ENCODE peak calls at places on chromosomes 2 and 18, in ten cellular contexts. X is thoracic aorta, I is kidney epithelial cell, Q is A549, H is neural progenitor cell, R is fibroblast of the aortic adventitia, T is cardiac fibroblast, Z is transverse colon, L is sigmoid colon, B is gastrocnemius medialis. N is an unnamed sample.

GRCh38 chr2:98569197-98569793 is 39.0 kb downstream of the COA5 start:
- DNase-seq in T (peak; percentile 10), L (no peak), B (no peak), I (no peak), H (peak; percentile 59), X (no peak), Q (peak; percentile 51), R (peak; percentile 6), Z (peak; percentile 57), N (no peak)

GRCh38 chr18:24022141-24022540 is 7.6 kb downstream of the TTC39C start:
- DNase-seq in X (no peak), Z (no peak), R (peak; percentile 53), B (no peak), T (peak; percentile 71), Q (no peak), H (no peak), L (no peak), I (no peak), N (no peak)

GRCh38 chr2:134445116-134445515 is 191.2 kb downstream of the MGAT5 start:
- DNase-seq in I (no peak), R (no peak), T (no peak), H (no peak), L (no peak), X (no peak), Z (no peak), Q (no peak), B (no peak), N (no peak)

GRCh38 chr2:153589586-153589985 is 111.0 kb upstream of the RPRM start:
- DNase-seq in X (no peak), L (no peak), R (no peak), Q (no peak), H (no peak), T (no peak), Z (no peak), B (no peak), I (no peak), N (no peak)

GRCh38 chr2:216666461-216667233 is 28.7 kb downstream of the IGFBP5 start:
- DNase-seq in I (no peak), T (peak; percentile 73), Q (peak; percentile 68), H (peak; percentile 84), L (no peak), Z (peak; percentile 70), R (peak; percentile 73), B (peak; percentile 58), X (no peak), N (no peak)

GRCh38 chr18:75923169-75923568 is 495.7 kb upstream of the SMIM21 start:
- DNase-seq in Q (peak; percentile 29), H (no peak), I (no peak), B (peak; percentile 69), L (peak; percentile 92), X (peak; percentile 64), R (peak; percentile 49), Z (peak; percentile 26), T (peak; percentile 91), N (peak; percentile 69)

GRCh38 chr18:49988733-49989132 is 175.4 kb upstream of the ACAA2 start:
- DNase-seq in Q (no peak), I (no peak), H (no peak), Z (no peak), L (no peak), T (no peak), X (no peak), B (no peak), R (no peak), N (no peak)

GRCh38 chr2:95359501-95359930 is 43.0 kb upstream of the FAHD2A start:
- DNase-seq in T (no peak), Z (no peak), H (no peak), X (no peak), B (no peak), I (no peak), L (peak; percentile 53), Q (no peak), R (no peak), N (no peak)

GRCh38 chr2:205276071-205276777 is 406.1 kb upstream of the NRP2 start:
- DNase-seq in H (peak; percentile 51), B (no peak), I (no peak), Q (no peak), T (no peak), Z (no peak), L (no peak), X (no peak), R (no peak), N (no peak)

DNA sequence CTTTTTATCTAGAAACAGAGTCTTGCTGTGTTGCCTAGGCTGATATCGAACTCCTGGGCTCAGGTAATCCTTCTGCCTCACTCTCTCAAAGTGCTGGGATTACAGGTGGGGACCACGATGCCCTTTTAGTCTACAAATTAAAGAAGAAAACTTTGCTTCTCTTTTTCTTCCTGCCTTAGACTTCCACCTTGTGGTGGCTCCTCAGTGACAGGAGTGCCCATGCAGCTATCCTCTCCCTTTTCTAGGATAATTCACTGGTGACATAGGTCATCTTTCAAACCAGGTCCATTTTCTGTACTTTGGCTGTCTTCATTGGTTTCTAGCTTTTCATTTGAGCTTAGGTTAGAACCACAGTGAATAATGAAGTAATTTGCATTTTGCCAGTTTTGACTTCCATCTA is 13.6 kb downstream of the DCAF17 start:
- DNase-seq in L (no peak), Q (no peak), T (no peak), I (no peak), H (no peak), R (no peak), B (no peak), Z (no peak), X (no peak), N (no peak)
- TF ChIP-seq CTCF in L (no peak), Q (no peak), T (no peak), I (no peak), H (peak; percentile 27), R (no peak), B (no peak), Z (no peak), X (no peak), N (peak; percentile 23)

GRCh38 chr2:160268382-160268781 is 68.3 kb upstream of the ITGB6 start:
- DNase-seq in T (no peak), Z (no peak), Q (no peak), R (peak; percentile 27), I (no peak), L (no peak), X (no peak), B (no peak), H (no peak), N (no peak)

GRCh38 chr2:160269803-160270570 is 69.9 kb upstream of the ITGB6 start:
- DNase-seq in R (peak; percentile 98), X (peak; percentile 59), T (peak; percentile 98), Z (peak; percentile 84), L (peak; percentile 96), Q (peak; percentile 83), B (peak; percentile 87), I (no peak), H (peak; percentile 93), N (no peak)

GRCh38 chr2:160269365-160269764 is 69.3 kb upstream of the ITGB6 start:
- DNase-seq in B (no peak), R (peak; percentile 34), Q (no peak), L (no peak), I (no peak), Z (no peak), X (no peak), H (no peak), T (no peak), N (no peak)

GRCh38 chr2:160271166-160272086 is 71.4 kb upstream of the ITGB6 start:
- DNase-seq in R (peak; percentile 45), T (peak; percentile 65), Q (no peak), H (peak; percentile 16), L (no peak), B (no peak), Z (no peak), I (no peak), X (no peak), N (no peak)

DNA sequence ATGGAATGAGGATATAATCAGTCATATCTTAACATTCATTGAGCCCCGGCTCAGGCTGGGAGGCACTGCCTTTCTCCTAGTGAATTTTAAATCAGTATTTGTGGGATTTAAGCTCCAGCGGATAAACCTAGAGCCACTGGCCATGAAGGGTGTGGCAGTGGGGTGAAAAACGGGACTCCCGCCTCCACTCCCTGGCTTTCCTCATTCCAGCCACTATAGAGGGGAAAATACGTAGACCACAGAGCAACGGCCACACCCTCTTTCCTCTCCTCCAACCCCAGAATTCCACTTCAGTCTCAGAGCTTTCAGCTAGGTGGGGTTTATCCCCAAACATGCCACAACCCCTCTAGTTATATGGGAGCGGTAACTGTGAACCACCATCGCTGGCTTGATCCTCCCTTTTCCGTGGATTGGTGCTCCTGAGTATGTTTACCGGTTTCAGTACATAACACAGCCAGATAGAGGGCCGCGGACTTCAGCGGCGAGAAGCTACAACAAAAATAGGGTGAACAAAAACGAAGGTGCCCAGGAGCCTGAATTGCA is 70.6 kb upstream of the ITGB6 start:
- DNase-seq in R (no peak), I (no peak), H (no peak), Q (peak; percentile 31), B (peak; percentile 35), Z (no peak), X (no peak), T (no peak), L (peak; percentile 70), N (no peak)
- H3K4me3 ChIP-seq in R (peak overlapping the region; percentile 26), I (no peak overlapping the region), H (peak overlapping the region; percentile 40), Q (peak overlapping the region; percentile 39), B (peak overlapping the region; percentile 68), Z (peak overlapping the region; percentile 36), X (peak overlapping the region; percentile 77), T (peak overlapping the region; percentile 19), L (peak overlapping the region; percentile 52), N (peak overlapping the region; percentile 43)

GRCh38 chr18:11392974-11393373 is 216.4 kb upstream of the SLC35G4 start:
- DNase-seq in X (no peak), I (no peak), R (no peak), B (no peak), H (no peak), Z (no peak), T (no peak), Q (no peak), L (no peak), N (no peak)

GRCh38 chr18:11393486-11393885 is 215.9 kb upstream of the SLC35G4 start:
- DNase-seq in X (no peak), R (peak; percentile 50), I (no peak), L (no peak), Q (no peak), B (no peak), Z (no peak), T (peak; percentile 72), H (no peak), N (no peak)

GRCh38 chr18:11398625-11399024 is 210.8 kb upstream of the SLC35G4 start:
- DNase-seq in X (no peak), R (no peak), H (no peak), Q (no peak), Z (no peak), I (no peak), B (no peak), L (no peak), T (peak; percentile 9), N (no peak)
- TF ChIP-seq CTCF in X (no peak), R (peak; percentile 5), H (peak; percentile 49), Q (no peak), Z (no peak), I (peak; percentile 11), B (no peak), L (no peak), T (no peak), N (peak; percentile 49)

DNA sequence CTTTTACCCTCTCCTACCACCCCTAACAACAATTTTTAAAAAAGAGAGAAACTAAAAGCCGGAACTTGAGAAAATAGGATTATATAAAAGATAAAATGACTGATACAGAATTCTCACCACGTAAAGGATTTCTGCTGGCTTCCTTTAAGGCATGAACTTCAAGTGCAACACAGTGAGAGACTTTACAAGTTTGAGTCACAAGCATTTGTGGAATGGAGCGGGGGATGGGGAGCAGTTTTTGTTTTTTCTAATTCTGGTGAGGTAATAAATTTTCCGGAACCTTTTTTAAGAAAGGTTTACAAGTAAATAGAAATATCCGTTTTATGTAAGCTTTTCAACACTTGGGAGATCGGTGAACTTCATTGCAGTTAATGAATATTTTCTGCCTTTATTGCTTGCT is 1.8 kb upstream of the CDH2 start:
- DNase-seq in Z (no peak), X (no peak), I (no peak), Q (no peak), H (no peak), L (no peak), B (no peak), T (no peak), R (peak; percentile 57), N (no peak)
- H3K4me3 ChIP-seq in Z (no peak overlapping the region), X (peak overlapping the region; percentile 85), I (peak overlapping the region; percentile 79), Q (peak overlapping the region; percentile 83), H (peak overlapping the region; percentile 94), L (no peak overlapping the region), B (no peak overlapping the region), T (no peak overlapping the region), R (peak overlapping the region; percentile 81), N (peak overlapping the region; percentile 74)